ENCODE peak calls at places on chromosomes 7 and 10, in five cellular contexts. E is transverse colon, U is endothelial cell of umbilical vein, M is gastrocnemius medialis, S is A549. Z is an unnamed sample.

GRCh38 chr10:127039435-127039834 is 134.2 kb downstream of the DOCK1 start:
- DNase-seq in E (no peak), U (no peak), M (no peak), S (no peak), Z (no peak)

GRCh38 chr7:42747073-42747472 is 164.8 kb downstream of the C7orf25 start:
- DNase-seq in E (no peak), U (no peak), M (no peak), S (no peak), Z (no peak)

GRCh38 chr7:79529896-79530235 is 76.4 kb upstream of the MAGI2 start:
- DNase-seq in E (no peak), U (no peak), M (no peak), S (no peak), Z (no peak)

GRCh38 chr7:47536705-47537611 is 45.0 kb downstream of the TNS3 start:
- DNase-seq in E (peak), U (no peak), M (peak), S (no peak), Z (no peak)

GRCh38 chr10:239109-239508 is 103.9 kb downstream of the ZMYND11 start:
- DNase-seq in E (no peak), U (no peak), M (no peak), S (no peak), Z (no peak)

GRCh38 chr10:48698971-48699627 is 14.4 kb downstream of the WDFY4 start:
- DNase-seq in E (no peak), U (no peak), M (no peak), S (no peak), Z (no peak)

GRCh38 chr7:29288534-29289091 is 94.0 kb downstream of the CHN2 start:
- DNase-seq in E (no peak), U (no peak), M (no peak), S (no peak), Z (no peak)

GRCh38 chr7:77940647-77941046 is 142.1 kb downstream of the PHTF2 start:
- DNase-seq in E (peak), U (peak), M (no peak), S (peak), Z (peak)

GRCh38 chr7:3559178-3559765 is 258.2 kb downstream of the SDK1 start:
- DNase-seq in E (no peak), U (peak), M (peak), S (peak), Z (no peak)

GRCh38 chr7:101602082-101602481 is 27.0 kb downstream of the MYL10 start:
- DNase-seq in E (no peak), U (no peak), M (no peak), S (no peak), Z (no peak)

GRCh38 chr7:113015038-113015645 is 71.5 kb downstream of the GPR85 start:
- DNase-seq in E (no peak), U (peak), M (no peak), S (peak), Z (peak)

GRCh38 chr7:127886248-127886647 is 145.0 kb downstream of the LRRC4 start:
- DNase-seq in E (no peak), U (no peak), M (no peak), S (no peak), Z (no peak)

GRCh38 chr10:133124357-133125211 is 35.4 kb upstream of the KNDC1 start:
- DNase-seq in E (peak), U (peak), M (peak), S (peak), Z (peak)

GRCh38 chr7:4904346-4904745 is 20.8 kb upstream of the RADIL start:
- DNase-seq in E (no peak), U (no peak), M (no peak), S (no peak), Z (no peak)

GRCh38 chr10:29532256-29532878 is 102.4 kb downstream of the SVIL start:
- DNase-seq in E (no peak), U (no peak), M (peak), S (no peak), Z (no peak)

GRCh38 chr10:26737730-26738129 is 40.2 kb downstream of the PDSS1 start:
- DNase-seq in E (no peak), U (no peak), M (no peak), S (no peak), Z (no peak)

GRCh38 chr10:34666008-34666700 is 148.9 kb downstream of the PARD3 start:
- DNase-seq in E (peak), U (peak), M (peak), S (peak), Z (peak)

GRCh38 chr10:94038024-94038423 is 44.3 kb downstream of the PLCE1 start:
- DNase-seq in E (no peak), U (no peak), M (no peak), S (peak), Z (no peak)

GRCh38 chr7:80529362-80529761 is 17.5 kb upstream of the GNAT3 start:
- DNase-seq in E (no peak), U (no peak), M (no peak), S (no peak), Z (no peak)

GRCh38 chr10:79380918-79381775 is 33.9 kb downstream of the PPIF start:
- DNase-seq in E (peak), U (no peak), M (no peak), S (no peak), Z (no peak)

GRCh38 chr10:79379512-79380124 is 32.3 kb downstream of the PPIF start:
- DNase-seq in E (peak), U (no peak), M (no peak), S (no peak), Z (no peak)

GRCh38 chr10:79378647-79379511 is 31.6 kb downstream of the PPIF start:
- DNase-seq in E (peak), U (no peak), M (no peak), S (no peak), Z (no peak)

GRCh38 chr10:79381804-79382221 is 34.5 kb downstream of the PPIF start:
- DNase-seq in E (peak), U (no peak), M (peak), S (no peak), Z (no peak)

GRCh38 chr10:79380125-79380917 is 33.1 kb downstream of the PPIF start:
- DNase-seq in E (peak), U (no peak), M (peak), S (no peak), Z (no peak)
- TF ChIP-seq POLR2A in E (no peak), U (no peak), M (no peak), S (no peak), Z (no peak)

GRCh38 chr7:1413936-1414639 is 45.2 kb downstream of the MICALL2 start:
- DNase-seq in E (no peak), U (no peak), M (no peak), S (no peak), Z (no peak)
- TF ChIP-seq POLR2A in E (no peak), U (no peak), M (no peak), S (no peak), Z (no peak)

GRCh38 chr10:96379758-96380157 is 21.0 kb upstream of the OPALIN start:
- DNase-seq in E (no peak), U (no peak), M (no peak), S (no peak), Z (no peak)

GRCh38 chr10:96380821-96381220 is 22.0 kb upstream of the OPALIN start:
- DNase-seq in E (no peak), U (no peak), M (no peak), S (no peak), Z (no peak)

GRCh38 chr10:96376483-96376882 is 17.7 kb upstream of the OPALIN start:
- DNase-seq in E (no peak), U (no peak), M (no peak), S (no peak), Z (no peak)

GRCh38 chr10:96377816-96378294 is 19.1 kb upstream of the OPALIN start:
- DNase-seq in E (peak), U (no peak), M (no peak), S (no peak), Z (no peak)

DNA sequence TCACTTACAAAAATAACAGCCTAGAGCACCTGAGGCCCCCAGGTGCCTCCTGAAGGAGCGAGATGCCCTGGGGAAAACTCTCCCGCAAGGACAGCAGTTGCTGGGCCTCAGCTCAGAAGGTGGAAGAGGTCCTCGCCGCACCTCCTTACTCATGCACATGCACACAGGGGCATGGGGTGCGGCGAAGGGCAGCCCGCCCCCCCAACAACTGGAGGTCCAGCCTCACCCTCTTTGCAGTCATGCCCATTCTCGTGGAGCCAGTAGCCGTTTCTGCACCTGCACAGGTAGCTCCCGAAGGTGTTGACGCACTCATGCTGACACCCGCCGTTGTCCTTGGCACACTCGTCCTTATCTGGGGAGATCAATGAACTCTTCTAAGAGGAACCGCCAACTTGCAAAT is 19.9 kb upstream of the OPALIN start:
- DNase-seq in E (no peak), U (no peak), M (no peak), S (no peak), Z (no peak)
- TF ChIP-seq POLR2A in E (no peak), U (no peak), M (no peak), S (no peak), Z (no peak)

GRCh38 chr7:92832623-92833023 is 3.8 kb downstream of the CDK6 start:
- DNase-seq in E (no peak), U (no peak), M (no peak), S (no peak), Z (no peak)

GRCh38 chr7:92833024-92833765 is 3.2 kb downstream of the CDK6 start:
- DNase-seq in E (peak), U (peak), M (peak), S (peak), Z (peak)

GRCh38 chr7:92834661-92835139 is 1.7 kb downstream of the CDK6 start:
- DNase-seq in E (peak), U (peak), M (no peak), S (peak), Z (peak)

GRCh38 chr7:92835140-92835850 is 1.1 kb downstream of the CDK6 start:
- DNase-seq in E (peak), U (peak), M (no peak), S (peak), Z (peak)

DNA sequence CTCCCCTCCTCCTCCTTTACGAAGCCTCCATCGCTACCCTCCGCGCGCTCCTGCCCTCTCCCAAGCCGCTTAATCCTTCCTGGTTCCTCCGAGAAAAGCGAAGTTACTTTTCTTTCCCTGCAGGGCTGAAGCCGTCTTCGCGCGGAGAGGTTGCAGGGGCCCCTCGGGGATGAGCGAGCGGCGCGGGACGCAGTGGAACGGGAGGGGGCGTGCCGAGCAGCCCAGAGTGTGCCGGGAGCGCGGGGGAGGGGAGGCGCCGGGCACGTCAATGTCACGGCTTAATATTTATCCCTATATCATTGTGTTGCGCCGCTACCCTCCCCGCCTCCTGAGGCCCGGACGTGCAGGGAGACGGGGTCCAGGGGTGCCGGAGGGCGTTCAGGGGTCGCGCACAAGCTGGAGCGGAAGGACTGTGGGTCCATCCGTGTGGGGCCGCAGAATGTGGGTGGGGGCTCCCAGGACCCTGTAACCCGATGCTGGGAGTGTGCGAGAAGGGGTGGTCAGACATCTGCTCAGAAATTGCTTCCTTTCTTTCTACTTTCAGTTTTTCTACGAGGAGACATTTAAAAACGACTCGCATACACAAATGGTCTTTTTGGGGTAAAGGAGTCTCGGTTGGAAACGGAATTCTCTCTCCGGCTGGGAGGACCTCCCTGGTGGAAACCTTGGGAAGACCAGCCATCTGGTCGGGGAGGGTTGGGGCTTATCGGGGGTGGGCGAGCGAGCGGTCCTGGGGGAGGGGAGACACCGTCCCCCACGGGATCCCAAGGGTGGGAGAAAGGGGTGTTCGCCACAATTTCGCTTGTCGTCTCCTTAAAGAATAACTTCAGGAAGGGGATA is 2.4 kb downstream of the CDK6 start:
- DNase-seq in E (peak), U (peak), M (peak), S (peak), Z (peak)
- TF ChIP-seq POLR2A in E (peak), U (peak), M (peak), S (peak), Z (peak)

GRCh38 chr7:26397786-26398435 is 106.2 kb downstream of the SNX10 start:
- DNase-seq in E (peak), U (no peak), M (peak), S (peak), Z (peak)

GRCh38 chr7:26399747-26400146 is 108.1 kb downstream of the SNX10 start:
- DNase-seq in E (no peak), U (no peak), M (no peak), S (no peak), Z (no peak)

GRCh38 chr7:26399309-26399610 is 107.6 kb downstream of the SNX10 start:
- DNase-seq in E (no peak), U (peak), M (no peak), S (peak), Z (no peak)

GRCh38 chr7:26397326-26397725 is 105.7 kb downstream of the SNX10 start:
- DNase-seq in E (no peak), U (no peak), M (peak), S (no peak), Z (no peak)

DNA sequence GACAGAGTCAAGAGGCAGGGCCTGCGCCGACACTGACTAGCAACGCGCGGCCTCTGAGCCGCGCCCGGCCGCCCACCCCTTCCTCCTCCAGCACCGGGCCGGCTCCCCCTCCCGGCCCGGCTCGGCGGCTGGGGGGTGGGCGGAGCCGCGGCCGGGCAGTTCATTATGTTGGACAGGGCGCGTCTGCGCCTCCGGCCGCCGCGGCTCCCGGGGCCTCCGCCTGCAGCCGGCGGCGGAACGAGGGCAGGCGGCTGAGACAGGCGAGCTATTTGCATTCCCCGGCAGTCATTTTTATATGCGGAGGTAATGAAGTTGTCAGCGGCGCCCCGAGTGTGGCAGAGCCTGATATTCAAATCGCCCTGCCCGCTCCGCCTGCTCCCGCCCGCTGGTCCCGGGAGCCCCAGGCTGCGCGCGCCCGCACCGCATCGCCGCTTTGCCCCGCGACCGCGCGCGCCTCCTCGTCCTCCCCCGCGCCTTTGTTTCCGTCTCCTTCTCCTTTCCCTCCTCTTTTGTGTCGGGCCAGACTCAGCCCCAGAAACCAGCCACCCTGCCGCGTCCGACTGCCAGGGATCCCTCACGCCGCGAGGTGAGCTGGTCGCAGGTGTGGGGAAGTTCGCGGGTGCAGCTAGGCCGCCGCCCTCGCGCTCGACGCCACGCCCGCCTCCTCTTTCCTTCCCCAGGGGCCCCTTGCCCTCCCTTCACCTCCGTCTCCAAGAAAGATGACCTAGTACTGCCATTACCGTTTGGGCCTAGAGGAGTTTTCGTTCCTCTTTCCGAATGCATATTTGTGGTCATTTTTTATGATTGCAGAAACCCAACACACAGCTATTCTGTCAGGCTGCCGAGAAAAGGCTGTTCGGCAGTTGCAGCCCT is 107.0 kb downstream of the SNX10 start:
- DNase-seq in E (peak), U (peak), M (peak), S (peak), Z (peak)
- TF ChIP-seq POLR2A in E (peak), U (peak), M (no peak), S (no peak), Z (no peak)

GRCh38 chr10:8049151-8049873 is 5.2 kb upstream of the GATA3 start:
- DNase-seq in E (no peak), U (no peak), M (no peak), S (peak), Z (no peak)
- TF ChIP-seq POLR2A in E (no peak), U (no peak), M (no peak), S (no peak), Z (no peak)

GRCh38 chr10:73246322-73246782 is 703 bp downstream of the DNAJC9 start:
- DNase-seq in E (no peak), U (peak), M (no peak), S (no peak), Z (peak)

GRCh38 chr10:73246783-73247508 is at the start of gene DNAJC9:
- DNase-seq in E (peak), U (peak), M (peak), S (peak), Z (peak)

GRCh38 chr10:73248259-73248724 is 1.2 kb upstream of the DNAJC9 start:
- DNase-seq in E (no peak), U (no peak), M (no peak), S (no peak), Z (no peak)

GRCh38 chr10:73247509-73248258 is 629 bp upstream of the DNAJC9 start:
- DNase-seq in E (no peak), U (no peak), M (no peak), S (no peak), Z (no peak)

DNA sequence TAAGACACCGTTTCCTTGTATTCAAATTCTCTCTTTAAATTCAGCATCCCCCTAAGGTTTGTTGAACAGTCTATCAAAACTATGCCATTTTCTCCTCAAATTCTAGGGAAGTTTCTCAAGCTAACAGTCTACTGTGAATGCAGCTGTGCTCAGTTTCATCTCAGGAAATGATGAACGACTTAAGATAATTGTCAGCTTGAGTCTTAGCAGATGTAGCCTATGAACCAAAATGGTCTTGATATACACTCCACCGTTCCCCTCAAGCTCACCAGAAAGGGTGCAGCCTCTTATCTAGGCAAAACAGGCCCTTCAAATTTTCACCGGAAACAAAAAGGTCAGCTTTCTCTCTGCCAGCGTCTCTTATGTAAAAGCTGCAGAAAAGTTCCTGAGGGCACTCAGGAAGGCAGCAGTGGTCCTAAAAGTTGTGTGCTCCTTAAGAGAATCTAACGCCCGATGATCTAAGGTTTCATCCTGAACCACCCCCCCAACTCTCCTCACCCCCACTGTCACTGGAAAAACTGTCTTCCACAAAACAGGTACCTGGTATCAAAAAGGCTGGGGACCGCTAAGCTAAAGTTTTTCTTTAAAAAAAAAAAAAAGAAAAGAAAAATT is 2.1 kb downstream of the DNAJC9 start:
- DNase-seq in E (no peak), U (peak), M (no peak), S (no peak), Z (peak)
- TF ChIP-seq POLR2A in E (no peak), U (no peak), M (no peak), S (no peak), Z (peak)

DNA sequence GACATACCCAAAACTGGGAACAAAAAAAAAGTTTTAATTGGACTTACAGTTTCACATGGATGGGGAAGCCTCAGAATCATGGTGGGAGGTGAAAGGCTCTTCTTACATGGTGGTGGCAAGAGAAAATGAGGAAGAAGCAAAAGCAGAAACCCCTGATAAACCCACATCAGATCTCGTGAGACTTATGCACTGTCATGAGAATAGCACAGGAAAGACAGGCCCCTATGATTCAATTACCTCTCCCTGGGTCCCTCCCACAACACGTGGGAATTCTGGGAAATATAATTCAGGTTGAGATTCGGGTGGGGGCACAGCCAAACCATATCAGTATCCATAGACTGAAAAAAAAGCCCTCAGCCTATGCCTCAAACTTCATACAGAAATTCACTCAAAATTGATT is 647.2 kb downstream of the GRID1 start:
- DNase-seq in E (no peak), U (no peak), M (no peak), S (no peak), Z (no peak)
- TF ChIP-seq POLR2A in E (no peak), U (no peak), M (no peak), S (no peak), Z (no peak)

Z was measured in erythroblast.